ENCODE peak calls at places on chromosomes 3 and 15, in eight cellular contexts. One of them, this sample, is unnamed.
A peak's percentile ranks its signal among the peaks of the same experiment; 100 is the strongest.

GRCh38 chr15:98996169-98996568 is 11.4 kb downstream of the PGPEP1L start:
- DNase-seq in EL: no peak
- DNase-seq in PC-3: no peak
- DNase-seq in activated T-cell treated with anti-CD3 and anti-CD28 coated beads for 1 hour: no peak
- DNase-seq in NCI-H1105: no peak
- DNase-seq in NCI-H748 treated with DMSO at 0.1 percent for 48 hours: no peak
- DNase-seq in NCI-H510A treated with DMSO at 0.1 percent for 48 hours: no peak
- DNase-seq in KG1: no peak
- DNase-seq in this sample: no peak

GRCh38 chr15:85710340-85710842 is 84.3 kb downstream of the KLHL25 start:
- DNase-seq in EL: no peak
- DNase-seq in PC-3: no peak
- DNase-seq in activated T-cell treated with anti-CD3 and anti-CD28 coated beads for 1 hour: no peak
- DNase-seq in NCI-H1105: no peak
- DNase-seq in NCI-H748 treated with DMSO at 0.1 percent for 48 hours: no peak
- DNase-seq in NCI-H510A treated with DMSO at 0.1 percent for 48 hours: no peak
- DNase-seq in KG1: no peak
- DNase-seq in this sample: no peak

GRCh38 chr3:48128779-48129178 is 59.4 kb downstream of the CDC25A start:
- DNase-seq in EL: no peak
- DNase-seq in PC-3: no peak
- DNase-seq in activated T-cell treated with anti-CD3 and anti-CD28 coated beads for 1 hour: no peak
- DNase-seq in NCI-H1105: no peak
- DNase-seq in NCI-H748 treated with DMSO at 0.1 percent for 48 hours: no peak
- DNase-seq in NCI-H510A treated with DMSO at 0.1 percent for 48 hours: no peak
- DNase-seq in KG1: no peak
- DNase-seq in this sample: no peak

GRCh38 chr3:138694287-138695007 is 85.9 kb downstream of the FAIM start:
- DNase-seq in EL: peak; percentile 99
- DNase-seq in PC-3: peak; percentile 76
- DNase-seq in activated T-cell treated with anti-CD3 and anti-CD28 coated beads for 1 hour: no peak
- DNase-seq in NCI-H1105: no peak
- DNase-seq in NCI-H748 treated with DMSO at 0.1 percent for 48 hours: no peak
- DNase-seq in NCI-H510A treated with DMSO at 0.1 percent for 48 hours: no peak
- DNase-seq in KG1: no peak
- DNase-seq in this sample: peak; percentile 45

GRCh38 chr3:178714971-178715832 is 179.0 kb downstream of the KCNMB2 start:
- DNase-seq in EL: no peak
- DNase-seq in PC-3: no peak
- DNase-seq in activated T-cell treated with anti-CD3 and anti-CD28 coated beads for 1 hour: no peak
- DNase-seq in NCI-H1105: no peak
- DNase-seq in NCI-H748 treated with DMSO at 0.1 percent for 48 hours: no peak
- DNase-seq in NCI-H510A treated with DMSO at 0.1 percent for 48 hours: peak; percentile 62
- DNase-seq in KG1: no peak
- DNase-seq in this sample: peak; percentile 16

GRCh38 chr3:43442872-43443395 is 156.6 kb downstream of the SNRK start:
- DNase-seq in EL: no peak
- DNase-seq in PC-3: no peak
- DNase-seq in activated T-cell treated with anti-CD3 and anti-CD28 coated beads for 1 hour: no peak
- DNase-seq in NCI-H1105: no peak
- DNase-seq in NCI-H748 treated with DMSO at 0.1 percent for 48 hours: no peak
- DNase-seq in NCI-H510A treated with DMSO at 0.1 percent for 48 hours: no peak
- DNase-seq in KG1: no peak
- DNase-seq in this sample: no peak

GRCh38 chr3:24595801-24596200 is 101.2 kb upstream of the THRB start:
- DNase-seq in EL: peak; percentile 20
- DNase-seq in PC-3: peak; percentile 88
- DNase-seq in activated T-cell treated with anti-CD3 and anti-CD28 coated beads for 1 hour: no peak
- DNase-seq in NCI-H1105: no peak
- DNase-seq in NCI-H748 treated with DMSO at 0.1 percent for 48 hours: no peak
- DNase-seq in NCI-H510A treated with DMSO at 0.1 percent for 48 hours: no peak
- DNase-seq in KG1: no peak
- DNase-seq in this sample: peak; percentile 18

GRCh38 chr3:34067442-34068130 is 269.2 kb downstream of the PDCD6IP start:
- DNase-seq in EL: no peak
- DNase-seq in PC-3: no peak
- DNase-seq in activated T-cell treated with anti-CD3 and anti-CD28 coated beads for 1 hour: no peak
- DNase-seq in NCI-H1105: no peak
- DNase-seq in NCI-H748 treated with DMSO at 0.1 percent for 48 hours: no peak
- DNase-seq in NCI-H510A treated with DMSO at 0.1 percent for 48 hours: no peak
- DNase-seq in KG1: no peak
- DNase-seq in this sample: no peak

This sample was measured in DMS53.